ENCODE peak calls at places on chromosomes 3 and 15, in six cellular contexts. One of them, this sample, is unnamed.

GRCh38 chr15:98873441-98874218 is 134.0 kb downstream of the PGPEP1L start:
- DNase-seq in NB4: peak
- DNase-seq in MM.1S: peak
- DNase-seq in uterus: no peak
- DNase-seq in psoas muscle: no peak
- DNase-seq in AG09309: peak
- DNase-seq in this sample: no peak

GRCh38 chr3:46114324-46114988 is 87.2 kb upstream of the XCR1 start:
- DNase-seq in NB4: peak
- DNase-seq in MM.1S: no peak
- DNase-seq in uterus: peak
- DNase-seq in psoas muscle: no peak
- DNase-seq in AG09309: peak
- DNase-seq in this sample: peak

GRCh38 chr15:43881944-43882343 is 55.1 kb downstream of the WDR76 start:
- DNase-seq in NB4: no peak
- DNase-seq in MM.1S: no peak
- DNase-seq in uterus: no peak
- DNase-seq in psoas muscle: no peak
- DNase-seq in AG09309: no peak
- DNase-seq in this sample: no peak

GRCh38 chr15:62934236-62934971 is 108.1 kb upstream of the TPM1 start:
- DNase-seq in NB4: no peak
- DNase-seq in MM.1S: no peak
- DNase-seq in uterus: no peak
- DNase-seq in psoas muscle: no peak
- DNase-seq in AG09309: no peak
- DNase-seq in this sample: no peak

GRCh38 chr15:66842710-66843441 is 140.8 kb downstream of the SMAD6 start:
- DNase-seq in NB4: peak
- DNase-seq in MM.1S: no peak
- DNase-seq in uterus: peak
- DNase-seq in psoas muscle: peak
- DNase-seq in AG09309: no peak
- DNase-seq in this sample: no peak

GRCh38 chr3:188749010-188749617 is 422.7 kb upstream of the TPRG1 start:
- DNase-seq in NB4: peak
- DNase-seq in MM.1S: peak
- DNase-seq in uterus: no peak
- DNase-seq in psoas muscle: no peak
- DNase-seq in AG09309: no peak
- DNase-seq in this sample: no peak

GRCh38 chr15:29270169-29270955 is 740 bp upstream of the NSMCE3 start:
- DNase-seq in NB4: peak
- DNase-seq in MM.1S: peak
- DNase-seq in uterus: no peak
- DNase-seq in psoas muscle: no peak
- DNase-seq in AG09309: no peak
- DNase-seq in this sample: no peak

GRCh38 chr3:52507359-52507758 is 12.2 kb downstream of the STAB1 start:
- DNase-seq in NB4: no peak
- DNase-seq in MM.1S: no peak
- DNase-seq in uterus: no peak
- DNase-seq in psoas muscle: no peak
- DNase-seq in AG09309: no peak
- DNase-seq in this sample: peak

GRCh38 chr15:40543631-40544294 is 21.1 kb downstream of the CCDC32 start:
- DNase-seq in NB4: peak
- DNase-seq in MM.1S: peak
- DNase-seq in uterus: no peak
- DNase-seq in psoas muscle: no peak
- DNase-seq in AG09309: no peak
- DNase-seq in this sample: no peak

GRCh38 chr15:39230205-39230916 is 350.5 kb upstream of the THBS1 start:
- DNase-seq in NB4: no peak
- DNase-seq in MM.1S: no peak
- DNase-seq in uterus: no peak
- DNase-seq in psoas muscle: no peak
- DNase-seq in AG09309: no peak
- DNase-seq in this sample: peak

GRCh38 chr3:179591313-179591712 is 13.1 kb downstream of the MRPL47 start:
- DNase-seq in NB4: no peak
- DNase-seq in MM.1S: no peak
- DNase-seq in uterus: no peak
- DNase-seq in psoas muscle: no peak
- DNase-seq in AG09309: no peak
- DNase-seq in this sample: no peak

GRCh38 chr3:66609660-66610547 is 109.1 kb upstream of the LRIG1 start:
- DNase-seq in NB4: no peak
- DNase-seq in MM.1S: no peak
- DNase-seq in uterus: no peak
- DNase-seq in psoas muscle: no peak
- DNase-seq in AG09309: peak
- DNase-seq in this sample: no peak

GRCh38 chr15:64438653-64439447 is 21.5 kb upstream of the ZNF609 start:
- DNase-seq in NB4: no peak
- DNase-seq in MM.1S: no peak
- DNase-seq in uterus: no peak
- DNase-seq in psoas muscle: no peak
- DNase-seq in AG09309: no peak
- DNase-seq in this sample: no peak

GRCh38 chr3:35602395-35602936 is 36.9 kb upstream of the ARPP21 start:
- DNase-seq in NB4: no peak
- DNase-seq in MM.1S: no peak
- DNase-seq in uterus: no peak
- DNase-seq in psoas muscle: no peak
- DNase-seq in AG09309: no peak
- DNase-seq in this sample: no peak
- H3K4me3 ChIP-seq in NB4: no peak
- H3K4me3 ChIP-seq in MM.1S: no peak
- H3K4me3 ChIP-seq in uterus: no peak
- H3K4me3 ChIP-seq in psoas muscle: no peak
- H3K4me3 ChIP-seq in AG09309: no peak
- H3K4me3 ChIP-seq in this sample: no peak

DNA sequence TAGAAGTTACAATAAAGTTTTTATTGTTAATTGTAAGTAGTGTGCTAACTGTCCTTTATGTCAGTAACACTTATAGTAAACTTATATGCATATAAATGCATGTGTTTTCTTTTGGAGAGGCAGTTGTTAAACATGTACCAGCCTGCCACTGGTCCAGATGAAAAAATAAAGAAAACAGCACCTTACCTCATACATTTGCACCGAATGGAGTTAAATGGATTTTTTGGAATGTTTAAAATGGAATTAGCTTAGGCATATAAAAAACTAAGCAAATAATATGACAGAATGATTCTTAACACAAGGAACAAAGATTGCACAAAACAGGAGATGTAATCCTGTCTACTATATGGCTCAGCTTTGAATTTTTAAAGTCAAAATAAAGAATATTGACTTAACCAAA is 50.2 kb upstream of the ALDH1A3 start:
- DNase-seq in NB4: no peak
- DNase-seq in MM.1S: no peak
- DNase-seq in uterus: no peak
- DNase-seq in psoas muscle: no peak
- DNase-seq in AG09309: no peak
- DNase-seq in this sample: no peak
- TF ChIP-seq CTCF in NB4: no peak
- TF ChIP-seq CTCF in MM.1S: no peak
- TF ChIP-seq CTCF in uterus: no peak
- TF ChIP-seq CTCF in psoas muscle: no peak
- TF ChIP-seq CTCF in AG09309: no peak
- TF ChIP-seq CTCF in this sample: no peak

GRCh38 chr3:116469546-116469945 is 24.3 kb upstream of the LSAMP start:
- DNase-seq in NB4: no peak
- DNase-seq in MM.1S: no peak
- DNase-seq in uterus: no peak
- DNase-seq in psoas muscle: no peak
- DNase-seq in AG09309: no peak
- DNase-seq in this sample: no peak
- H3K4me3 ChIP-seq in NB4: no peak
- H3K4me3 ChIP-seq in MM.1S: no peak
- H3K4me3 ChIP-seq in uterus: no peak
- H3K4me3 ChIP-seq in psoas muscle: no peak
- H3K4me3 ChIP-seq in AG09309: no peak
- H3K4me3 ChIP-seq in this sample: no peak

DNA sequence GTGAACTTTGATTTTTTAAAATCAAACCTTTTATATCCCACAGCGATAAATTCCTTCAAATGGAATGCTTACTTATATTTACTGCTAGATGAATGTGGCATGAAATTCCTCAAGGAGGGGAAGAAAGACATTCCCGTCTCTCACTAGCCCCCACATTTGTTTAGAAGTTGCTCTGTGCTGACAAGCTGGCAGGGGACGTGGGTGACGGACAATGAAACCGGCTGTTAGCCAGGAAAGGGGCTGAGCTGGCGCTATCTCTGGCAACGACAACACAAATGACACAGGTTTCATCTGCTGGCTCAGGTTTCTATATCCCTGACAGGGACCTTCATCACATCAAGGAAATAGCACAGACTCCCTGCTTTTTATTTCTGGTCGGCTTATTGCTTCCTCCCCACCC is 15.8 kb downstream of the RUVBL1 start:
- DNase-seq in NB4: no peak
- DNase-seq in MM.1S: no peak
- DNase-seq in uterus: no peak
- DNase-seq in psoas muscle: no peak
- DNase-seq in AG09309: no peak
- DNase-seq in this sample: no peak
- TF ChIP-seq CTCF in NB4: no peak
- TF ChIP-seq CTCF in MM.1S: no peak
- TF ChIP-seq CTCF in uterus: no peak
- TF ChIP-seq CTCF in psoas muscle: no peak
- TF ChIP-seq CTCF in AG09309: no peak
- TF ChIP-seq CTCF in this sample: no peak

GRCh38 chr3:149701206-149701976 is 43.6 kb upstream of the WWTR1 start:
- DNase-seq in NB4: no peak
- DNase-seq in MM.1S: no peak
- DNase-seq in uterus: no peak
- DNase-seq in psoas muscle: no peak
- DNase-seq in AG09309: no peak
- DNase-seq in this sample: no peak
- H3K4me3 ChIP-seq in NB4: no peak
- H3K4me3 ChIP-seq in MM.1S: peak
- H3K4me3 ChIP-seq in uterus: no peak
- H3K4me3 ChIP-seq in psoas muscle: no peak
- H3K4me3 ChIP-seq in AG09309: peak
- H3K4me3 ChIP-seq in this sample: no peak

DNA sequence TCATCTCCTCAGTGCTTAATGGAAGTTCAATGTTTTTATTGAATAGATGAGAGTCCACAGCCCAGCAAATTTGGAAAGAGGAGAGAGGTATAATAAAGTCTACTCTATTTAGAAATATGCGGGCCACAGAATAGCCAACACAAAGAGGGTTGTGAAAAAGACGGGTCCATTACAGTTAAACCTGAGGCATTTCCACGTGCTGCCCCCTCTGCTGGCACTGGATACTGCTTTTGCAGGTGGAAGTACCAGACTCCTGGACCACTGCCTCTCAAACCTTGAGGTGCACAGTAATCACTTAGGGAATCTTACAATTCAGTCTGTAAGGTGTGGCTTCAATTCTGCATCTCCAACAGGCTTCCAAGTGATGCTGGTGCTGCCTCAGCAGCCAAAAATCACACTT is 3.0 kb upstream of the TFDP2 start:
- DNase-seq in NB4: peak
- DNase-seq in MM.1S: no peak
- DNase-seq in uterus: no peak
- DNase-seq in psoas muscle: no peak
- DNase-seq in AG09309: no peak
- DNase-seq in this sample: no peak
- TF ChIP-seq CTCF in NB4: no peak
- TF ChIP-seq CTCF in MM.1S: no peak
- TF ChIP-seq CTCF in uterus: no peak
- TF ChIP-seq CTCF in psoas muscle: no peak
- TF ChIP-seq CTCF in AG09309: peak
- TF ChIP-seq CTCF in this sample: no peak

This sample was measured in HFF-Myc.